ENCODE peak calls at places on chromosomes 5 and 9, in six cellular contexts. One of them, this sample, is unnamed.

GRCh38 chr9:5518937-5519319 is 8.6 kb downstream of the PDCD1LG2 start:
- DNase-seq in IMR-90: no peak
- DNase-seq in neuronal stem cell: no peak
- DNase-seq in H1: no peak
- DNase-seq in mesenchymal stem cell: no peak
- DNase-seq in mesendoderm: no peak
- DNase-seq in this sample: peak; percentile 30

GRCh38 chr5:154860123-154860522 is 1.7 kb downstream of the CNOT8 start:
- DNase-seq in mesendoderm: peak; percentile 74
- DNase-seq in mesenchymal stem cell: peak; percentile 77
- DNase-seq in IMR-90: peak; percentile 77
- DNase-seq in H1: no peak
- DNase-seq in neuronal stem cell: no peak
- DNase-seq in this sample: no peak

GRCh38 chr9:13034696-13035006 is 244.8 kb downstream of the MPDZ start:
- DNase-seq in H1: no peak
- DNase-seq in IMR-90: no peak
- DNase-seq in mesenchymal stem cell: no peak
- DNase-seq in mesendoderm: no peak
- DNase-seq in neuronal stem cell: no peak
- DNase-seq in this sample: no peak

GRCh38 chr5:176650354-176650884 is 3.1 kb downstream of the TSPAN17 start:
- DNase-seq in mesenchymal stem cell: no peak
- DNase-seq in mesendoderm: peak; percentile 51
- DNase-seq in neuronal stem cell: no peak
- DNase-seq in H1: no peak
- DNase-seq in IMR-90: no peak
- DNase-seq in this sample: peak; percentile 57

GRCh38 chr9:132042324-132042723 is 37.3 kb downstream of the MED27 start:
- DNase-seq in mesenchymal stem cell: peak; percentile 91
- DNase-seq in IMR-90: peak; percentile 99
- DNase-seq in mesendoderm: peak; percentile 19
- DNase-seq in H1: no peak
- DNase-seq in neuronal stem cell: no peak
- DNase-seq in this sample: no peak

GRCh38 chr9:137077010-137077747 is at the start of gene UAP1L1:
- DNase-seq in neuronal stem cell: no peak
- DNase-seq in mesendoderm: no peak
- DNase-seq in IMR-90: peak; percentile 42
- DNase-seq in H1: no peak
- DNase-seq in mesenchymal stem cell: peak; percentile 72
- DNase-seq in this sample: peak; percentile 72

GRCh38 chr9:71285191-71285656 is 163.8 kb upstream of the TRPM3 start:
- DNase-seq in H1: no peak
- DNase-seq in mesenchymal stem cell: peak; percentile 62
- DNase-seq in IMR-90: peak; percentile 54
- DNase-seq in neuronal stem cell: peak; percentile 75
- DNase-seq in mesendoderm: peak; percentile 73
- DNase-seq in this sample: peak; percentile 33

GRCh38 chr5:135225856-135226560 is 173.0 kb downstream of the MACROH2A1 start:
- DNase-seq in mesendoderm: no peak
- DNase-seq in H1: no peak
- DNase-seq in IMR-90: no peak
- DNase-seq in mesenchymal stem cell: no peak
- DNase-seq in neuronal stem cell: no peak
- DNase-seq in this sample: no peak

GRCh38 chr5:179151521-179152118 is 91.4 kb downstream of the ZNF354C start:
- DNase-seq in neuronal stem cell: no peak
- DNase-seq in H1: no peak
- DNase-seq in mesenchymal stem cell: no peak
- DNase-seq in mesendoderm: no peak
- DNase-seq in IMR-90: no peak
- DNase-seq in this sample: no peak

GRCh38 chr9:73176450-73176875 is 24.8 kb downstream of the ANXA1 start:
- DNase-seq in mesendoderm: no peak
- DNase-seq in neuronal stem cell: no peak
- DNase-seq in IMR-90: no peak
- DNase-seq in mesenchymal stem cell: no peak
- DNase-seq in H1: no peak
- DNase-seq in this sample: no peak

GRCh38 chr5:91146221-91146620 is 236.9 kb downstream of the ARRDC3 start:
- DNase-seq in H1: no peak
- DNase-seq in neuronal stem cell: no peak
- DNase-seq in mesendoderm: no peak
- DNase-seq in mesenchymal stem cell: no peak
- DNase-seq in IMR-90: peak; percentile 32
- DNase-seq in this sample: no peak

GRCh38 chr9:130898552-130898852 is 1.9 kb upstream of the QRFP start:
- DNase-seq in neuronal stem cell: no peak
- DNase-seq in H1: no peak
- DNase-seq in mesendoderm: no peak
- DNase-seq in mesenchymal stem cell: no peak
- DNase-seq in IMR-90: no peak
- DNase-seq in this sample: no peak

GRCh38 chr5:59058237-59058636 is 475.4 kb downstream of the RAB3C start:
- DNase-seq in IMR-90: no peak
- DNase-seq in neuronal stem cell: no peak
- DNase-seq in H1: no peak
- DNase-seq in mesenchymal stem cell: no peak
- DNase-seq in mesendoderm: no peak
- DNase-seq in this sample: no peak

GRCh38 chr5:59062986-59063683 is 480.3 kb downstream of the RAB3C start:
- DNase-seq in H1: no peak
- DNase-seq in neuronal stem cell: no peak
- DNase-seq in IMR-90: no peak
- DNase-seq in mesenchymal stem cell: no peak
- DNase-seq in mesendoderm: no peak
- DNase-seq in this sample: no peak

GRCh38 chr5:59058977-59059687 is 476.3 kb downstream of the RAB3C start:
- DNase-seq in mesendoderm: no peak
- DNase-seq in mesenchymal stem cell: no peak
- DNase-seq in IMR-90: no peak
- DNase-seq in H1: no peak
- DNase-seq in neuronal stem cell: no peak
- DNase-seq in this sample: no peak

GRCh38 chr5:59064256-59064655 is 481.4 kb downstream of the RAB3C start:
- DNase-seq in mesenchymal stem cell: no peak
- DNase-seq in IMR-90: no peak
- DNase-seq in H1: no peak
- DNase-seq in mesendoderm: no peak
- DNase-seq in neuronal stem cell: no peak
- DNase-seq in this sample: no peak

DNA sequence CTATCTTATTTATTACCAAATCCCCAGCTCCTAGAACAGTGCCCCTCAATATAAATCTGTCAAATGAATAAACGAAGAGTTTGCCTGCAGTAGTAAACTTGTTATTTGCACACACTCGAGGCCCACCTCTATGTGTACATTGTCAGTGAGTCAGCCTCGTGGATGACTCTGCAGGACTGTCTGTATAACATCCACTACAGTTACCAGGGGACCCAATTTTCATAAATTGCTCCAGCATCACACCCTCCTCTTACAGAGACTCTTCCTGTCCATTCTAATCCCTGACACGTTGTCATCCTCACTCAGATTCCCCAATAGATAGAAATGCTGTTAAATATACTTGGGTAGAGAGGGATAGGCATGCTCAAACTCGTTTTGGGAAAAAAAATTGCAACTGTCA is 478.5 kb downstream of the RAB3C start:
- DNase-seq in H1: no peak
- DNase-seq in neuronal stem cell: no peak
- DNase-seq in IMR-90: peak; percentile 68
- DNase-seq in mesenchymal stem cell: peak; percentile 80
- DNase-seq in mesendoderm: no peak
- DNase-seq in this sample: no peak
- H2BK15ac ChIP-seq in H1: no peak overlapping the region
- H2BK15ac ChIP-seq in neuronal stem cell: no peak overlapping the region
- H2BK15ac ChIP-seq in IMR-90: no peak overlapping the region
- H2BK15ac ChIP-seq in mesenchymal stem cell: no peak overlapping the region
- H2BK15ac ChIP-seq in mesendoderm: no peak overlapping the region
- H2BK15ac ChIP-seq in this sample: no peak overlapping the region

GRCh38 chr9:34400275-34400674 is 23.6 kb upstream of the MYORG start:
- DNase-seq in mesenchymal stem cell: no peak
- DNase-seq in IMR-90: no peak
- DNase-seq in neuronal stem cell: no peak
- DNase-seq in mesendoderm: no peak
- DNase-seq in H1: no peak
- DNase-seq in this sample: peak; percentile 57
- H2BK15ac ChIP-seq in mesenchymal stem cell: no peak overlapping the region
- H2BK15ac ChIP-seq in IMR-90: no peak overlapping the region
- H2BK15ac ChIP-seq in neuronal stem cell: no peak overlapping the region
- H2BK15ac ChIP-seq in mesendoderm: no peak overlapping the region
- H2BK15ac ChIP-seq in H1: no peak overlapping the region
- H2BK15ac ChIP-seq in this sample: no peak overlapping the region

DNA sequence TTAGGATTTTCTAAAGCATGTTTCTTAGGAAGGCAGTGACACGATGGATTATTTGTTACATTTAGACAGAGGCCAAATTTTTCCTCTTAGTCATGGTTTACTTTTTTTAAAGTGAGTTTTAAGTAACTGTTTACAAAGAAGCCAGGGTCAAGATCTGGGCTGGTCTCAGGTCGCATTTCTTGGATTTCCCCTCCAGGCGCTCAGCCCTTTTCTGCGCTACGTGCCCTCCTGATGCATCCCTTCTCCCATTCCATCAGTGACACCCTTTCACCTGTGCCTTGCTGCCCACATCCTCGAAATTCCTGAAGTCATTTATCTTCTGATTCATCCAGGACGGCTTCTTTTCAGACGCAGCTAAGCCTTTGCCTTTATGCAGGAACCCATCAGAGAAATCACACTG is 330.3 kb downstream of the IRX1 start:
- DNase-seq in mesendoderm: no peak
- DNase-seq in IMR-90: no peak
- DNase-seq in neuronal stem cell: no peak
- DNase-seq in H1: no peak
- DNase-seq in mesenchymal stem cell: no peak
- DNase-seq in this sample: no peak
- H2BK15ac ChIP-seq in mesendoderm: no peak overlapping the region
- H2BK15ac ChIP-seq in IMR-90: no peak overlapping the region
- H2BK15ac ChIP-seq in neuronal stem cell: no peak overlapping the region
- H2BK15ac ChIP-seq in H1: no peak overlapping the region
- H2BK15ac ChIP-seq in mesenchymal stem cell: no peak overlapping the region
- H2BK15ac ChIP-seq in this sample: no peak overlapping the region

GRCh38 chr9:94600715-94601114 is 7.1 kb upstream of the FBP2 start:
- DNase-seq in mesendoderm: no peak
- DNase-seq in mesenchymal stem cell: no peak
- DNase-seq in neuronal stem cell: no peak
- DNase-seq in IMR-90: no peak
- DNase-seq in H1: no peak
- DNase-seq in this sample: no peak
- H2BK15ac ChIP-seq in mesendoderm: no peak overlapping the region
- H2BK15ac ChIP-seq in mesenchymal stem cell: no peak overlapping the region
- H2BK15ac ChIP-seq in neuronal stem cell: no peak overlapping the region
- H2BK15ac ChIP-seq in IMR-90: no peak overlapping the region
- H2BK15ac ChIP-seq in H1: no peak overlapping the region
- H2BK15ac ChIP-seq in this sample: no peak overlapping the region

DNA sequence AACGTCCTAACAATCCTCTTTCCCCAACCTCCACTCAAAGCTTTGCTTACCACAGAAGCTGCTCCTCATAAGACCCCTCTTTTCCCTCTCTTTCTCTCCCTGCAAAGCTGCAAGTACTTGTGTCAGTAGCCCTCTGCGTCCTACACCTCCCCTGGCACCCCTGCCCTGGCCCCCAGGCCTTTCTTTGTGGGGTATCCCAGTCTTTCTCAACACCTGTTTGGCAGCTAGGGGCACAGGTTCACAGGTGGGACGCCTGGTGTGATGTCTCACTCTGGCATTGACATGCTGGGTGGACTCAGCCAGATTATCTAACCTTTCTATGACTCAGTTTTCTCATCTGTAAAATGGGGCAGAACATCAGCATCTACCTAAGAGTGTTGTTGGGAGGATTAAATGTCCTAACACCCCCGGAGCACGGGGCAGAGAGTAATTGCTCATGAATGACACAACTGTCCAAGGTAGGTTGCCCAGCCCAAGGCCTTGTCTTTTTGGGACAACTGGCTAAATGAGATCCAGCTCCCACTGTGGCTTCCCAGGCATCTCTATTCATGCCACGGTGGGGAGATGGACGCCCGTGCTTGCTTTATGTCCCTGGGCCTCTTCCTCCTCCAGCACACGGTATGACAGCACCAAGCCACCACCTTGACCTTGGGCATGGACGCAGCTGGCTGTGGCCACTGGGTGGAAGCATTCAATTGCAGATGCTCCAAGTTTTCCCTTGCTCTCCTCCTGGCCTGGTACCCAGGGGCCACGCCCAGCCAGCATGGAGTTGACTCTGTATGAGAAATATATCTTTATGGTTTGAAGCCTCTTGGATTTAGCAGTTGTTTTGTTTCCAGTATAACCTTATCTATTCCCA is 190.4 kb downstream of the RGS3 start:
- DNase-seq in H1: no peak
- DNase-seq in mesenchymal stem cell: no peak
- DNase-seq in IMR-90: no peak
- DNase-seq in mesendoderm: no peak
- DNase-seq in neuronal stem cell: no peak
- DNase-seq in this sample: no peak
- H2BK15ac ChIP-seq in H1: no peak overlapping the region
- H2BK15ac ChIP-seq in mesenchymal stem cell: no peak overlapping the region
- H2BK15ac ChIP-seq in IMR-90: no peak overlapping the region
- H2BK15ac ChIP-seq in mesendoderm: no peak overlapping the region
- H2BK15ac ChIP-seq in neuronal stem cell: peak overlapping the region; percentile 22
- H2BK15ac ChIP-seq in this sample: no peak overlapping the region

GRCh38 chr9:114689813-114690212 is 7.8 kb upstream of the TEX48 start:
- DNase-seq in mesendoderm: no peak
- DNase-seq in mesenchymal stem cell: no peak
- DNase-seq in neuronal stem cell: no peak
- DNase-seq in H1: no peak
- DNase-seq in IMR-90: no peak
- DNase-seq in this sample: no peak
- H2BK15ac ChIP-seq in mesendoderm: no peak overlapping the region
- H2BK15ac ChIP-seq in mesenchymal stem cell: no peak overlapping the region
- H2BK15ac ChIP-seq in neuronal stem cell: no peak overlapping the region
- H2BK15ac ChIP-seq in H1: no peak overlapping the region
- H2BK15ac ChIP-seq in IMR-90: peak overlapping the region; percentile 57
- H2BK15ac ChIP-seq in this sample: no peak overlapping the region

GRCh38 chr5:139565411-139566305 is 4.5 kb downstream of the UBE2D2 start:
- DNase-seq in neuronal stem cell: no peak
- DNase-seq in mesenchymal stem cell: peak; percentile 69
- DNase-seq in IMR-90: peak; percentile 34
- DNase-seq in H1: no peak
- DNase-seq in mesendoderm: no peak
- DNase-seq in this sample: no peak
- H2BK15ac ChIP-seq in neuronal stem cell: no peak overlapping the region
- H2BK15ac ChIP-seq in mesenchymal stem cell: no peak overlapping the region
- H2BK15ac ChIP-seq in IMR-90: no peak overlapping the region
- H2BK15ac ChIP-seq in H1: no peak overlapping the region
- H2BK15ac ChIP-seq in mesendoderm: no peak overlapping the region
- H2BK15ac ChIP-seq in this sample: no peak overlapping the region

GRCh38 chr5:116271432-116271831 is 186.6 kb downstream of the COMMD10 start:
- DNase-seq in neuronal stem cell: no peak
- DNase-seq in IMR-90: peak; percentile 82
- DNase-seq in mesendoderm: no peak
- DNase-seq in mesenchymal stem cell: peak; percentile 73
- DNase-seq in H1: no peak
- DNase-seq in this sample: no peak

DNA sequence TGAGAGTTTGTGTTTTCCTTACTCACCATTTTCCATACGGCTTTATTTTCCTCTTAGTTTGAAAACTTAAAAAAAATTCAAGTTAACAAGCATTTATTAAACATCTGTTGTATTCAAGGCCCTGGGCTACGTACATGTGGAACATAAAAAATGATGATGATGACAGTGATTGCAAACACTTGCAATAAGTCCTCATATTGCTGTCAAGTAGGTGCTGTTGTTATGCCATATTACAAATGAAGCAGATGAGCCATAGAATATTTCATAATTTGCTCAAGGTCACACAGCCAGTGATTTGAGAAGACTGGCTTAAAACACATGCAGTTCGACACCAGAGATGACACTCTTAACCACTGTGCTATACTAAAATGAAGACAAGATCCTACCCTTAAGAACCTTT is 180.7 kb downstream of the COMMD10 start:
- DNase-seq in neuronal stem cell: no peak
- DNase-seq in IMR-90: no peak
- DNase-seq in mesenchymal stem cell: no peak
- DNase-seq in H1: no peak
- DNase-seq in mesendoderm: no peak
- DNase-seq in this sample: no peak
- H2BK15ac ChIP-seq in neuronal stem cell: no peak overlapping the region
- H2BK15ac ChIP-seq in IMR-90: no peak overlapping the region
- H2BK15ac ChIP-seq in mesenchymal stem cell: no peak overlapping the region
- H2BK15ac ChIP-seq in H1: no peak overlapping the region
- H2BK15ac ChIP-seq in mesendoderm: no peak overlapping the region
- H2BK15ac ChIP-seq in this sample: no peak overlapping the region

This sample was measured in H9.